ENCODE peak calls at places on chromosomes 5 and 9, in nine cellular contexts. J is neural progenitor cell, L is astrocyte, W is GM12878, Y is mammary epithelial cell, P is HCT116, S is K562, Z is GM23248, I is PC-3. M is an unnamed sample. For H3K27me3, the result is how much of the 10 kb centered on the place peaks cover.

GRCh38 chr5:33313150-33313549 is 127.6 kb upstream of the TARS1 start:
- DNase-seq in J (no peak), L (peak), W (no peak), Y (peak), P (peak), S (no peak), Z (peak), I (peak), M (peak)

GRCh38 chr9:91677354-91677753 is 253.7 kb upstream of the NFIL3 start:
- DNase-seq in J (no peak), L (no peak), W (no peak), Y (no peak), P (no peak), S (no peak), Z (no peak), I (no peak), M (peak)

GRCh38 chr9:126663661-126664072 is 49.9 kb downstream of the LMX1B start:
- DNase-seq in J (no peak), L (no peak), W (no peak), Y (no peak), P (no peak), S (no peak), Z (no peak), I (no peak), M (no peak)

GRCh38 chr5:120476063-120476462 is 12.0 kb downstream of the PRR16 start:
- DNase-seq in J (no peak), L (no peak), W (no peak), Y (no peak), P (no peak), S (no peak), Z (no peak), I (no peak), M (peak)

GRCh38 chr5:142277796-142278195 is 47.0 kb downstream of the SPRY4 start:
- DNase-seq in J (peak), L (no peak), W (no peak), Y (no peak), P (no peak), S (no peak), Z (no peak), I (no peak), M (no peak)

GRCh38 chr9:89379508-89380115 is 61.3 kb downstream of the SECISBP2 start:
- DNase-seq in J (no peak), L (no peak), W (no peak), Y (no peak), P (no peak), S (no peak), Z (no peak), I (no peak), M (no peak)

GRCh38 chr9:135797507-135798302 is 95.7 kb downstream of the KCNT1 start:
- DNase-seq in J (peak), L (no peak), W (no peak), Y (peak), P (peak), S (peak), Z (peak), I (peak), M (peak)

GRCh38 chr5:159507661-159508060 is 177.4 kb upstream of the IL12B start:
- DNase-seq in J (no peak), L (no peak), W (no peak), Y (no peak), P (no peak), S (no peak), Z (no peak), I (no peak), M (no peak)

GRCh38 chr5:139711067-139711851 is 63.1 kb downstream of the CXXC5 start:
- DNase-seq in J (peak), L (no peak), W (no peak), Y (peak), P (no peak), S (peak), Z (peak), I (peak), M (peak)

GRCh38 chr5:116881921-116882531 is 307.4 kb upstream of the SEMA6A start:
- DNase-seq in J (no peak), L (no peak), W (no peak), Y (no peak), P (no peak), S (no peak), Z (no peak), I (no peak), M (no peak)

GRCh38 chr9:123005964-123006363 is 27.5 kb upstream of the GPR21 start:
- DNase-seq in J (no peak), L (no peak), W (no peak), Y (no peak), P (no peak), S (no peak), Z (no peak), I (no peak), M (peak)

GRCh38 chr5:181152406-181152805 is 5.0 kb downstream of the OR2V2 start:
- DNase-seq in J (no peak), L (no peak), W (no peak), Y (no peak), P (no peak), S (no peak), Z (no peak), I (peak), M (peak)

GRCh38 chr5:139451878-139452660 is 10.5 kb downstream of the ECSCR start:
- DNase-seq in J (no peak), L (no peak), W (no peak), Y (no peak), P (no peak), S (no peak), Z (no peak), I (no peak), M (no peak)

GRCh38 chr9:125564641-125565040 is 142.4 kb downstream of the MAPKAP1 start:
- DNase-seq in J (no peak), L (peak), W (no peak), Y (peak), P (no peak), S (no peak), Z (no peak), I (no peak), M (peak)

GRCh38 chr5:151051066-151051930 is 29.5 kb downstream of the TNIP1 start:
- DNase-seq in J (peak), L (peak), W (peak), Y (peak), P (peak), S (peak), Z (peak), I (peak), M (peak)

GRCh38 chr9:77714077-77714549 is 66.0 kb upstream of the GNA14 start:
- DNase-seq in J (no peak), L (peak), W (no peak), Y (no peak), P (no peak), S (no peak), Z (peak), I (no peak), M (no peak)

GRCh38 chr9:25505644-25506043 is 172.6 kb downstream of the TUSC1 start:
- DNase-seq in J (no peak), L (no peak), W (no peak), Y (no peak), P (no peak), S (no peak), Z (no peak), I (no peak), M (no peak)

GRCh38 chr5:14464661-14465060 is 116.9 kb upstream of the OTULINL start:
- DNase-seq in J (no peak), L (no peak), W (no peak), Y (no peak), P (no peak), S (no peak), Z (no peak), I (no peak), M (no peak)

GRCh38 chr5:159971038-159971437 is 37.9 kb upstream of the TTC1 start:
- DNase-seq in J (no peak), L (peak), W (no peak), Y (no peak), P (no peak), S (no peak), Z (peak), I (peak), M (peak)

GRCh38 chr5:142181096-142181495 is 72.5 kb downstream of the NDFIP1 start:
- DNase-seq in J (no peak), L (no peak), W (no peak), Y (no peak), P (no peak), S (no peak), Z (no peak), I (no peak), M (no peak)

GRCh38 chr9:22452415-22453010 is 5.9 kb downstream of the DMRTA1 start:
- DNase-seq in J (peak), L (no peak), W (no peak), Y (no peak), P (peak), S (no peak), Z (peak), I (peak), M (peak)

GRCh38 chr5:59296317-59297264 is 596.9 kb downstream of the PDE4D start:
- DNase-seq in J (no peak), L (peak), W (no peak), Y (peak), P (no peak), S (no peak), Z (peak), I (peak), M (peak)

GRCh38 chr9:131010482-131011273 is 1.7 kb downstream of the LAMC3 start:
- DNase-seq in J (no peak), L (no peak), W (no peak), Y (no peak), P (no peak), S (peak), Z (no peak), I (no peak), M (no peak)
- H3K27me3 ChIP-seq in J (under half), L (under half), W (under half), Y (under half), P (under half), S (half or more), Z (half or more), I (under half), M (under half)

GRCh38 chr9:33044162-33044673 is 19.1 kb downstream of the DNAJA1 start:
- DNase-seq in J (peak), L (peak), W (no peak), Y (peak), P (no peak), S (peak), Z (peak), I (peak), M (peak)

GRCh38 chr9:33040792-33041458 is 15.9 kb downstream of the DNAJA1 start:
- DNase-seq in J (no peak), L (no peak), W (no peak), Y (no peak), P (no peak), S (no peak), Z (no peak), I (no peak), M (no peak)

GRCh38 chr9:33041459-33042188 is 16.6 kb downstream of the DNAJA1 start:
- DNase-seq in J (no peak), L (no peak), W (no peak), Y (no peak), P (no peak), S (no peak), Z (peak), I (peak), M (peak)

GRCh38 chr9:33044677-33045282 is 19.7 kb downstream of the DNAJA1 start:
- DNase-seq in J (peak), L (peak), W (no peak), Y (peak), P (no peak), S (no peak), Z (no peak), I (peak), M (peak)

GRCh38 chr9:33042528-33042927 is 17.5 kb downstream of the DNAJA1 start:
- DNase-seq in J (no peak), L (no peak), W (no peak), Y (no peak), P (no peak), S (no peak), Z (peak), I (no peak), M (no peak)
- H3K9ac ChIP-seq in J (no peak), L (no peak), W (no peak), Y (no peak), P (no peak), S (no peak), Z (no peak), I (no peak), M (no peak)

GRCh38 chr9:94721754-94722153 is 4.7 kb upstream of the AOPEP start:
- DNase-seq in J (no peak), L (no peak), W (no peak), Y (no peak), P (no peak), S (no peak), Z (no peak), I (no peak), M (no peak)

GRCh38 chr9:94717656-94718225 is 8.8 kb upstream of the AOPEP start:
- DNase-seq in J (no peak), L (peak), W (no peak), Y (peak), P (no peak), S (no peak), Z (peak), I (peak), M (no peak)

GRCh38 chr9:94719878-94720277 is 6.6 kb upstream of the AOPEP start:
- DNase-seq in J (no peak), L (no peak), W (no peak), Y (peak), P (no peak), S (no peak), Z (no peak), I (peak), M (no peak)

GRCh38 chr9:94718936-94719335 is 7.6 kb upstream of the AOPEP start:
- DNase-seq in J (no peak), L (no peak), W (no peak), Y (no peak), P (no peak), S (no peak), Z (no peak), I (no peak), M (no peak)

GRCh38 chr9:94720846-94721549 is 5.5 kb upstream of the AOPEP start:
- DNase-seq in J (no peak), L (no peak), W (no peak), Y (peak), P (no peak), S (no peak), Z (peak), I (peak), M (no peak)
- TF ChIP-seq EZH2 in J (no peak), L (no peak), W (no peak), Y (no peak), P (no peak), S (no peak), Z (no peak), I (no peak), M (no peak)

GRCh38 chr9:132169672-132170392 is 8.0 kb downstream of the NTNG2 start:
- DNase-seq in J (peak), L (peak), W (no peak), Y (peak), P (peak), S (peak), Z (peak), I (peak), M (peak)

GRCh38 chr9:132168851-132169250 is 7.0 kb downstream of the NTNG2 start:
- DNase-seq in J (no peak), L (no peak), W (no peak), Y (no peak), P (no peak), S (no peak), Z (no peak), I (no peak), M (no peak)

GRCh38 chr9:132167192-132167591 is 5.3 kb downstream of the NTNG2 start:
- DNase-seq in J (no peak), L (no peak), W (no peak), Y (no peak), P (no peak), S (no peak), Z (no peak), I (no peak), M (no peak)

GRCh38 chr9:132166599-132166998 is 4.7 kb downstream of the NTNG2 start:
- DNase-seq in J (peak), L (no peak), W (no peak), Y (no peak), P (no peak), S (peak), Z (no peak), I (no peak), M (no peak)

DNA sequence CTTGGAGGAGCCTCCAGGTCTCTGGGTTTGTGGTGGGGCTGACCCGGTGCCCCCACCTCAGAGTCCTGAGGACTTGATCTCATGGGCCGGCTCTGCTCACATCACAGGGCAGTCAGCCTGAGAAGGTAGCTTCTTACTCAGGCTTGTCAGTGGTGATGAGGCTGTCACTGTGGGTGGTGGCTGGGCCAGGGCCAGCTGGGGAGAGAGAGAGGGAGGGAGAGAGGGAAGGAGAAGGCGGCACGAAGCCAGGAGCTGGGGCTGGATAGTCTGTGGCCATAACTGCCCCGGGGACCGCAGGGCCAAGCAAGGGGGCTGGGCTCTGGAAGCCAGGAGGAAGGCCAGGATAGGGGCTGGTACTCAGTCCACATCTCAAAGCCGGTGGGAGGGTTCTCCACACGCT is 6.5 kb downstream of the NTNG2 start:
- DNase-seq in J (no peak), L (peak), W (no peak), Y (peak), P (no peak), S (no peak), Z (no peak), I (peak), M (peak)
- H3K27me3 ChIP-seq in J (under half), L (under half), W (under half), Y (under half), P (under half), S (under half), Z (under half), I (under half), M (under half)

DNA sequence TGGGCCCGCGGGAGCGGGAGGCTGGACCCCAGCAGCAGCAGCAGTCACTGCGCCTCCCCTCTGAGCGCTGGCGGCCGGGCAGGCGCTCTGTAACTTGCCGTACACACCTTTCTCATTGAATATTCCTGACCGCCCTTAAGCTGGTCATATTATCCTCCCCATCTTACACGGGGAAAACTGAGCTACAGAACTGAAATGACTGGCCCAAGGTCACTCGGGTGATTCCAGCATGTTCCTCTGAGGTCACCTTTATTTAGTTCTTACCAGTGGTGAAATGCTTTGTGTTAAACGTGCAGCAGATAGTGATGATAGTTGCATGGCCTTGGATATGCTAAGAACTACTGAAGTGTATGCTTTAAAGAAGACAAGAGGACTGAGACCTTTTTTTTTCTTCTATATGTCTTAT is 607 bp downstream of the UQCRQ start:
- DNase-seq in J (no peak), L (no peak), W (no peak), Y (no peak), P (no peak), S (no peak), Z (no peak), I (no peak), M (no peak)
- H3K9ac ChIP-seq in J (peak), L (peak), W (peak), Y (peak), P (peak), S (peak), Z (peak), I (peak), M (peak)

GRCh38 chr5:2903451-2904395 is 152.2 kb upstream of the IRX2 start:
- DNase-seq in J (no peak), L (no peak), W (no peak), Y (no peak), P (no peak), S (no peak), Z (no peak), I (no peak), M (no peak)
- TF ChIP-seq EZH2 in J (no peak), L (no peak), W (no peak), Y (no peak), P (no peak), S (no peak), Z (no peak), I (no peak), M (no peak)

DNA sequence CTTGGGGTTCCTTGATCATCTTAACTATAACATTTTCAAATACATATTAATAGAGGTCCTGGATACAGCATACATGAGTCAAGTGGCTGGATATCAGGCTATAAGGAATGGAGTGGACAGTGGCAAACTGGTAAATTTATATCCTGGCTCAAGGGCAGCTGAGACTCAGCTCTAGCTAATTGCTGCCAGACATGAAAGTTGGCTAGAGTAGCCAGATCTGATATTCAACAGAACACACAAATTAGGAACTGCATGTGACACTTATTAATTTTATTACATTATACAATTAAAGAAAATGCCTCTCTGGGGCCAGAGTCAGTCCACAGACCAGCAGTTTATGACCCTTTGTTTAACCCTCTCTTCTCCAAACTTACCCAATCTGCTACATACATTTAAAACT is 206.5 kb downstream of the KCTD16 start:
- DNase-seq in J (no peak), L (no peak), W (no peak), Y (no peak), P (no peak), S (no peak), Z (no peak), I (no peak), M (no peak)
- H3K27me3 ChIP-seq in J (under half), L (under half), W (under half), Y (under half), P (under half), S (under half), Z (under half), I (under half), M (under half)

GRCh38 chr9:94851467-94851866 is 125.0 kb downstream of the AOPEP start:
- DNase-seq in J (no peak), L (no peak), W (no peak), Y (no peak), P (no peak), S (no peak), Z (no peak), I (no peak), M (no peak)

GRCh38 chr9:94843089-94843488 is 116.6 kb downstream of the AOPEP start:
- DNase-seq in J (peak), L (no peak), W (no peak), Y (no peak), P (no peak), S (no peak), Z (no peak), I (no peak), M (no peak)

GRCh38 chr9:94847486-94847885 is 121.0 kb downstream of the AOPEP start:
- DNase-seq in J (no peak), L (peak), W (no peak), Y (peak), P (no peak), S (no peak), Z (peak), I (peak), M (peak)

GRCh38 chr9:94850540-94851434 is 124.3 kb downstream of the AOPEP start:
- DNase-seq in J (no peak), L (no peak), W (no peak), Y (no peak), P (no peak), S (no peak), Z (no peak), I (no peak), M (no peak)

GRCh38 chr9:94846739-94847138 is 120.2 kb downstream of the AOPEP start:
- DNase-seq in J (no peak), L (no peak), W (no peak), Y (no peak), P (no peak), S (no peak), Z (no peak), I (no peak), M (no peak)
- H3K9ac ChIP-seq in J (no peak), L (no peak), W (no peak), Y (no peak), P (no peak), S (no peak), Z (no peak), I (no peak), M (no peak)

GRCh38 chr5:111691914-111692313 is 65.1 kb downstream of the NREP start:
- DNase-seq in J (no peak), L (no peak), W (no peak), Y (no peak), P (no peak), S (no peak), Z (peak), I (no peak), M (no peak)
- TF ChIP-seq EZH2 in J (no peak), L (no peak), W (no peak), Y (no peak), P (no peak), S (no peak), Z (no peak), I (no peak), M (no peak)

M was measured in fibroblast of lung.